ENCODE peak calls at places on chromosomes 13 and 19, in seven cellular contexts. Q is PC-3, Z is neural progenitor cell, H is GM23338, V is OCI-LY7, U is HCT116, A is SK-N-SH. M is an unnamed sample.

GRCh38 chr13:98195054-98195791 is 18.2 kb upstream of the RNF113B start:
- DNase-seq in Z (no peak), H (no peak), U (no peak), V (no peak), A (no peak), Q (no peak), M (no peak)

GRCh38 chr13:93861818-93862217 is 617.7 kb downstream of the DCT start:
- DNase-seq in Q (no peak), V (no peak), Z (no peak), U (no peak), A (no peak), H (no peak), M (peak; percentile 83)

GRCh38 chr13:78024996-78025395 is 106.4 kb upstream of the EDNRB start:
- DNase-seq in V (no peak), Z (no peak), Q (no peak), A (no peak), U (no peak), H (no peak), M (no peak)

GRCh38 chr13:41007359-41008118 is 11.6 kb downstream of the ELF1 start:
- DNase-seq in Z (peak; percentile 34), V (peak; percentile 75), U (no peak), H (peak; percentile 39), Q (peak; percentile 24), A (no peak), M (peak; percentile 76)

GRCh38 chr13:35549481-35549880 is 73.0 kb upstream of the MAB21L1 start:
- DNase-seq in H (no peak), U (no peak), V (no peak), Q (peak; percentile 80), Z (no peak), A (no peak), M (peak; percentile 64)

GRCh38 chr19:18414504-18415176 is 4.6 kb upstream of the SSBP4 start:
- DNase-seq in H (peak; percentile 45), Q (no peak), Z (peak; percentile 1), A (no peak), V (no peak), U (no peak), M (peak; percentile 71)

GRCh38 chr13:110499621-110500281 is 61.8 kb downstream of the RAB20 start:
- DNase-seq in Z (no peak), H (no peak), U (no peak), Q (peak; percentile 80), V (no peak), A (no peak), M (no peak)

GRCh38 chr13:97344250-97345175 is 89.5 kb upstream of the RAP2A start:
- DNase-seq in A (peak; percentile 67), V (peak; percentile 20), U (peak; percentile 49), Z (peak; percentile 70), H (peak; percentile 66), Q (peak; percentile 68), M (peak; percentile 76)

GRCh38 chr13:49833402-49833801 is 40.9 kb upstream of the KPNA3 start:
- DNase-seq in U (no peak), Q (no peak), Z (no peak), A (no peak), H (no peak), V (no peak), M (no peak)

GRCh38 chr13:29746167-29746677 is 104.2 kb downstream of the UBL3 start:
- DNase-seq in U (no peak), A (no peak), V (no peak), Z (no peak), H (no peak), Q (no peak), M (peak; percentile 12)

GRCh38 chr19:11375143-11375948 is 880 bp downstream of the SWSAP1 start:
- DNase-seq in Z (peak; percentile 59), A (peak; percentile 60), U (no peak), V (peak; percentile 92), Q (peak; percentile 49), H (peak; percentile 79), M (no peak)

GRCh38 chr19:39599116-39599515 is 3.2 kb upstream of the LGALS13 start:
- DNase-seq in V (peak; percentile 16), H (peak; percentile 69), U (no peak), Q (peak; percentile 24), A (no peak), Z (peak; percentile 77), M (peak; percentile 51)

GRCh38 chr13:36337938-36338337 is 8.3 kb downstream of the SPART start:
- DNase-seq in U (no peak), H (no peak), Z (no peak), V (no peak), A (no peak), Q (no peak), M (no peak)

DNA sequence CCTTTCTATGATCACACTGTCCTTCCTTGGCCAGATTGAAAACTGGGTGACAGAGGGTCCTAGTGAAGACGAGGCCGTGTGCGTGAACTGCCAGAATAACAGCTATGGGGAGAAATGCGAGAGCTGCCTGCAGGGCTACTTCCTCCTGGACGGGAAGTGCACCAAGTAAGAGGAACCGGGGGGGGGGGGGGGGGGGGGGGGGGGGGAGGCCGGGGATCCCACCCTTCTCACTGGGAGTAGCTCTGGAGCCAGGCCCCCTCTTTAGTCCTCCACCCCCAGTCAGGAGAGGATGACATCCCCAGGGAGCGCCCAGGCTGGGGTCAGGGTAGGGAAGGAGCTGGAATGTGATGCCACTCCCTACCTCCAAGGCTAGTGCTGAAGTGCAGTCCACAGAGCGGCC is 19.4 kb downstream of the CNFN start:
- DNase-seq in U (no peak), Q (no peak), V (no peak), H (peak; percentile 45), A (no peak), Z (no peak), M (no peak)
- H3K4me3 ChIP-seq in U (no peak overlapping the region), Q (no peak overlapping the region), V (no peak overlapping the region), H (peak overlapping the region; percentile 19), A (no peak overlapping the region), Z (no peak overlapping the region), M (no peak overlapping the region)

GRCh38 chr19:10268077-10268476 is 2.8 kb upstream of the ICAM1 start:
- DNase-seq in Q (no peak), Z (no peak), H (no peak), A (no peak), V (no peak), U (no peak), M (no peak)

GRCh38 chr19:10270616-10271394 is at the start of gene ICAM1:
- DNase-seq in Q (peak; percentile 70), A (peak; percentile 52), Z (peak; percentile 71), U (no peak), V (peak; percentile 80), H (peak; percentile 88), M (peak; percentile 78)

GRCh38 chr19:10269333-10270179 is 1.4 kb upstream of the ICAM1 start:
- DNase-seq in Z (peak; percentile 87), H (peak; percentile 89), A (peak; percentile 91), U (peak; percentile 47), Q (peak; percentile 88), V (peak; percentile 82), M (peak; percentile 87)

GRCh38 chr19:10271543-10272086 is 695 bp downstream of the ICAM1 start:
- DNase-seq in A (peak; percentile 34), Z (no peak), V (peak; percentile 90), Q (no peak), H (no peak), U (no peak), M (peak; percentile 58)

GRCh38 chr19:10270180-10270615 is 722 bp upstream of the ICAM1 start:
- DNase-seq in U (no peak), H (peak; percentile 47), A (peak; percentile 39), Q (no peak), V (no peak), Z (peak; percentile 20), M (peak; percentile 74)
- TF ChIP-seq EZH2phosphoT487 in U (no peak), H (no peak), A (no peak), Q (no peak), V (no peak), Z (peak; percentile 79), M (no peak)

GRCh38 chr19:31132753-31133110 is 216.5 kb downstream of the TSHZ3 start:
- DNase-seq in H (no peak), U (no peak), V (no peak), Q (no peak), Z (no peak), A (no peak), M (no peak)

GRCh38 chr19:31127132-31127967 is 221.9 kb downstream of the TSHZ3 start:
- DNase-seq in U (no peak), A (no peak), H (no peak), V (no peak), Z (no peak), Q (peak; percentile 6), M (peak; percentile 98)

GRCh38 chr19:31125071-31125470 is 224.2 kb downstream of the TSHZ3 start:
- DNase-seq in Z (no peak), Q (no peak), A (no peak), U (no peak), H (no peak), V (no peak), M (no peak)

GRCh38 chr19:31126236-31126635 is 223.0 kb downstream of the TSHZ3 start:
- DNase-seq in H (no peak), Q (no peak), A (no peak), Z (no peak), V (no peak), U (no peak), M (peak; percentile 39)

GRCh38 chr19:31128291-31128690 is 220.9 kb downstream of the TSHZ3 start:
- DNase-seq in A (no peak), Z (no peak), H (no peak), V (no peak), U (no peak), Q (no peak), M (no peak)
- H3K4me2 ChIP-seq in A (peak overlapping the region; percentile 48), Z (no peak overlapping the region), H (no peak overlapping the region), V (no peak overlapping the region), U (no peak overlapping the region), Q (no peak overlapping the region), M (peak overlapping the region; percentile 29)

GRCh38 chr19:46373573-46374359 is 26.9 kb downstream of the PPP5C start:
- DNase-seq in Z (peak; percentile 70), A (peak; percentile 80), V (no peak), U (no peak), H (peak; percentile 80), Q (peak; percentile 95), M (peak; percentile 89)

GRCh38 chr19:46371371-46371901 is 24.5 kb downstream of the PPP5C start:
- DNase-seq in Z (no peak), U (no peak), A (no peak), H (peak; percentile 21), V (no peak), Q (no peak), M (no peak)

GRCh38 chr19:46374526-46375475 is 27.9 kb downstream of the PPP5C start:
- DNase-seq in V (no peak), U (no peak), Q (no peak), H (no peak), A (no peak), Z (no peak), M (no peak)

GRCh38 chr19:46369817-46370216 is 22.9 kb downstream of the PPP5C start:
- DNase-seq in H (no peak), Q (peak; percentile 83), V (no peak), Z (no peak), U (no peak), A (no peak), M (no peak)

DNA sequence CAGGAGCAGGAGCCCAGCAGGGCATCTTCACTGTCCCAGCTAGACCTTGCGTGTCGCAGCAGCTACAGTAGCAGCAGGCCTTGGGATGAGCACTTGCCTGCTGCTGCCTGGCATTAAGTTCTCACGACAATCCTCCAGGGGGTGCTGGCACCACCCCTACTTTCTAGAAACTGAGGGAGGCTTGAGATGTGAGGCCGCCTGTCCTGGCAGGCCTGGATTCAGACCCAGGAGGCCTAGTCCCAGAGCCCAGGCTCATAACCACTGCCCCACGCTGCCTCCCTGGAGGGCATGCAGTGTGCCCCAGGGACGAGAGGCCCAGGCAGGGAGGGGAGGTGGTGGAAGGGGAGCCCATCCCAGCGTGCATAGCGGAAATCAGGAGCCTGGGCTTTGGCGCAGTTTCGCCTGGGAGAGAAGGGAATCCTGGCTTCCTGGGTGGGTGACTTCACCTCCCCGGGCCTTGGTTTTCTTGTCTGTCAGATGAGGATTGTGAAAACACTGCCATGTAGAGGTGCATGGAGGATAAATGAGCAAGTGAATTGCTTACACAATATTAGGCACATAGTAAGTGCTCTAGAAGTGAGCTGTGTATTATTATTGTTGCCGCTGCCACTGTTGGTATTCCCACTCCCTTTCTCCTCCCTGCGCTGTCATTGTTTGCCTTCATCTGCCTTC is 26.1 kb downstream of the PPP5C start:
- DNase-seq in H (peak; percentile 74), Z (peak; percentile 59), A (no peak), Q (peak; percentile 5), V (no peak), U (no peak), M (peak; percentile 79)
- H3K4me3 ChIP-seq in H (peak overlapping the region; percentile 40), Z (peak overlapping the region; percentile 12), A (no peak overlapping the region), Q (peak overlapping the region; percentile 53), V (no peak overlapping the region), U (no peak overlapping the region), M (peak overlapping the region; percentile 25)